ENCODE peak calls at places on chromosomes 6 and 20, in five cellular contexts. M is psoas muscle; X is CD8-positive, alpha-beta T cell; V is CD8-positive, alpha-beta memory T cell; F is fibroblast of lung. H is an unnamed sample. For H3K9me3, the result is how much of the 10 kb centered on the place peaks cover.

GRCh38 chr20:35636095-35636494 is 20.5 kb downstream of the SPAG4 start:
- DNase-seq in M (no peak), X (no peak), V (no peak), F (no peak), H (no peak)

GRCh38 chr6:152122434-152122833 is 315.0 kb downstream of the ESR1 start:
- DNase-seq in M (no peak), X (no peak), V (no peak), F (no peak), H (no peak)

GRCh38 chr6:25942561-25943147 is 12.2 kb upstream of the SLC17A2 start:
- DNase-seq in M (no peak), X (no peak), V (no peak), F (peak), H (no peak)

GRCh38 chr6:27776504-27776903 is 135.7 kb downstream of the OR2B2 start:
- DNase-seq in M (no peak), X (no peak), V (no peak), F (no peak), H (no peak)

GRCh38 chr6:130602151-130602770 is 224.9 kb upstream of the SMLR1 start:
- DNase-seq in M (no peak), X (no peak), V (no peak), F (peak), H (no peak)

GRCh38 chr6:32570363-32570905 is 19.2 kb downstream of the HLA-DRB1 start:
- DNase-seq in M (no peak), X (no peak), V (no peak), F (no peak), H (no peak)

GRCh38 chr20:51368461-51369211 is 173.9 kb downstream of the NFATC2 start:
- DNase-seq in M (no peak), X (no peak), V (no peak), F (peak), H (no peak)

GRCh38 chr6:106591111-106591825 is 38.0 kb downstream of the RTN4IP1 start:
- DNase-seq in M (peak), X (no peak), V (no peak), F (peak), H (no peak)

GRCh38 chr6:27791182-27791939 is 120.8 kb downstream of the OR2B2 start:
- DNase-seq in M (peak), X (no peak), V (no peak), F (peak), H (no peak)

GRCh38 chr6:116564921-116565872 is 6.1 kb upstream of the RWDD1 start:
- DNase-seq in M (peak), X (peak), V (peak), F (peak), H (no peak)

GRCh38 chr6:138593100-138593877 is 94.0 kb upstream of the NHSL1 start:
- DNase-seq in M (peak), X (no peak), V (no peak), F (peak), H (no peak)

GRCh38 chr6:113876654-113877053 is 19.5 kb downstream of the MARCKS start:
- DNase-seq in M (no peak), X (no peak), V (no peak), F (no peak), H (no peak)

GRCh38 chr6:12572884-12573824 is 143.4 kb upstream of the PHACTR1 start:
- DNase-seq in M (no peak), X (no peak), V (no peak), F (peak), H (no peak)

GRCh38 chr6:18215436-18215835 is 48.9 kb downstream of the DEK start:
- DNase-seq in M (no peak), X (no peak), V (no peak), F (no peak), H (no peak)

GRCh38 chr20:24522452-24523330 is 53.3 kb downstream of the SYNDIG1 start:
- DNase-seq in M (no peak), X (no peak), V (no peak), F (no peak), H (no peak)

GRCh38 chr6:141107562-141108160 is 1025.1 kb upstream of the GJE1 start:
- DNase-seq in M (no peak), X (no peak), V (no peak), F (peak), H (no peak)

GRCh38 chr6:26162399-26162798 is 75.2 kb downstream of the HFE start:
- DNase-seq in M (no peak), X (no peak), V (no peak), F (no peak), H (no peak)

GRCh38 chr20:42110301-42110700 is 492.1 kb upstream of the CHD6 start:
- DNase-seq in M (no peak), X (no peak), V (no peak), F (no peak), H (no peak)

GRCh38 chr20:42113236-42113635 is 495.1 kb upstream of the CHD6 start:
- DNase-seq in M (no peak), X (no peak), V (no peak), F (no peak), H (no peak)

GRCh38 chr20:42112161-42112560 is 494.0 kb upstream of the CHD6 start:
- DNase-seq in M (no peak), X (no peak), V (no peak), F (no peak), H (no peak)

DNA sequence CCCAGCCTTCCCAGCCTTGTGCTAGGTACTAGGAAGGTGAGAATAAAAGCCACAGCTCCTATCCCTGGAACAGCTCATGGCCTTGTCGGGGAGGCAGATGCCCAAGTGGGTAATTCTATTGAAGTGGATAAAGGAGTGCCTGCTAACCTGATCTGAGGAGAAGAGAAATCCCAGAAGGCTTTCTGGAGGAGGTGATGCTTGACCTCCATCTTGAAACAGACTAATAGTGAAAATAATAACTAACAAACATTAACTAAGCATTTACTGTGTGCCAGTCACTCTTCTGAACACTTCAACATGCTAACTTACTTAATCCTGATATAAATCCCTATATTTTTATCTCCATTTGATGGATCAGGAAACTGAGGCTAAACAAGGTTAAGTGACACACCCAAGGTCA is 493.2 kb upstream of the CHD6 start:
- DNase-seq in M (no peak), X (no peak), V (no peak), F (no peak), H (no peak)
- H3K9me3 ChIP-seq in M (under half), X (under half), V (under half), F (under half), H (under half)

GRCh38 chr6:168278904-168279303 is 40.7 kb downstream of the DACT2 start:
- DNase-seq in M (no peak), X (no peak), V (no peak), F (no peak), H (no peak)
- H3K9me3 ChIP-seq in M (under half), X (under half), V (under half), F (under half), H (under half)

GRCh38 chr6:170083236-170084051 is 207.4 kb downstream of the DLL1 start:
- DNase-seq in M (no peak), X (no peak), V (no peak), F (no peak), H (no peak)

GRCh38 chr6:170082531-170083187 is 208.2 kb downstream of the DLL1 start:
- DNase-seq in M (no peak), X (no peak), V (no peak), F (no peak), H (peak)

GRCh38 chr6:170080828-170081368 is 210.0 kb downstream of the DLL1 start:
- DNase-seq in M (no peak), X (no peak), V (no peak), F (no peak), H (no peak)

GRCh38 chr6:170081556-170081955 is 209.3 kb downstream of the DLL1 start:
- DNase-seq in M (no peak), X (no peak), V (no peak), F (no peak), H (peak)

DNA sequence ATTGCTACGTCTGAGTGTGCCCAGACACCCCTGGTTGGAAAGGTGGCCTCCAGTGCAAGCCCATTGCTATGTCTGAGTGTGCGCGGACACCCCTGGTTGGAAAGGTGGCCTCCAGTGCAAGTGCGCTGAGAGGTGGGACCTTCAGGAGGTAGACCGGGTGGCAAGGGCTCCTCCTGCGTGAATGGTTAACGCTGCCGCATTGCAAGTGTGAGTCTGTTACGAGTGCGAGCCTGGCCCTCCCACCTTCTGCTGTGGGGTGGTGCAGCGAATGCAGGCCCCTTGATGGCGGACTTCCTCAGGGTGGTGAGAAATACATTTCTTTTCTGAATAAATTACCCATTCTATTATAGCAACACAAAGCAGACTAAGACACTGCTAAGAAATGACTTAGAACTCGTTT is 208.8 kb downstream of the DLL1 start:
- DNase-seq in M (no peak), X (no peak), V (no peak), F (no peak), H (peak)
- H3K9me3 ChIP-seq in M (under half), X (under half), V (under half), F (under half), H (under half)

DNA sequence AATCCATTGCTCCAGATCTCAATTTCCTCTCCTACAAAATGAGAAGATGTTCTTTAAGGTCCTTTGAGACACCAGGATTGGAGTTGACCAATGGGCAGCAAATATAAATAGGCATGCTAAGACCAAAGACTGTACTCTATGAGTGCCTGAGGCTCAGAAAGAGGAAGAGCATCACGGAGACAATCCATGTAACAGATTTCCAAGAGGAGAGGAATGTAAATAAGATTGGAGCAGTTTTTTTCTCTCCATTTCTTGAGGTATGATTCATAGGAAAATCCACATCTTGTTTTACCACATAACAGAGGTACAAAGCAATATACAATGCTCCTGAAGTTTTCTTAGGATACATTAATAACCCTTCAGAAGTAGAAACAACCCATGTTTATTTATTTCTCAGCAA is 109.8 kb downstream of the UBE3D start:
- DNase-seq in M (no peak), X (no peak), V (no peak), F (peak), H (no peak)
- H3K9me3 ChIP-seq in M (under half), X (under half), V (under half), F (under half), H (under half)

H was measured in T-helper 17 cell.